ENCODE peak calls at places on chromosome 9, in eight cellular contexts. H is mesenteric fat pad; Z is HS-27A; D is stimulated activated naive CD8-positive, alpha-beta T cell treated with anti-CD3 and anti-CD28 coated beads, Interleukin-15, Interleukin-2, amounts not matched to agents 100 U/mL and 50 U/mL, for 24 hours; S is cardiac fibroblast; O is fibroblast of gingiva; P is HT1080; Y is Caki2. J is an unnamed sample.

GRCh38 chr9:32966036-32966435 is 35.4 kb downstream of the APTX start:
- DNase-seq in H (no peak), Z (no peak), D (no peak), S (no peak), O (no peak), P (no peak), Y (no peak), J (no peak)

GRCh38 chr9:132182609-132183073 is 20.8 kb downstream of the NTNG2 start:
- DNase-seq in H (no peak), Z (no peak), D (no peak), S (no peak), O (no peak), P (no peak), Y (no peak), J (peak)

GRCh38 chr9:8860925-8861324 is 1061.3 kb upstream of the DMAC1 start:
- DNase-seq in H (no peak), Z (no peak), D (no peak), S (peak), O (no peak), P (peak), Y (no peak), J (no peak)

GRCh38 chr9:105064248-105065118 is 136.5 kb upstream of the ABCA1 start:
- DNase-seq in H (peak), Z (peak), D (no peak), S (peak), O (peak), P (peak), Y (peak), J (peak)

GRCh38 chr9:121538221-121538620 is 38.6 kb upstream of the GGTA1 start:
- DNase-seq in H (no peak), Z (no peak), D (no peak), S (peak), O (no peak), P (no peak), Y (no peak), J (no peak)

GRCh38 chr9:127667127-127667844 is 39.5 kb upstream of the CFAP157 start:
- DNase-seq in H (no peak), Z (no peak), D (no peak), S (no peak), O (no peak), P (no peak), Y (no peak), J (no peak)

GRCh38 chr9:134655591-134656333 is 14.2 kb downstream of the COL5A1 start:
- DNase-seq in H (no peak), Z (no peak), D (no peak), S (no peak), O (no peak), P (no peak), Y (no peak), J (no peak)

GRCh38 chr9:68749579-68750159 is 44.6 kb downstream of the PIP5K1B start:
- DNase-seq in H (no peak), Z (no peak), D (no peak), S (no peak), O (no peak), P (no peak), Y (no peak), J (no peak)

GRCh38 chr9:14011799-14012560 is 302.0 kb downstream of the NFIB start:
- DNase-seq in H (no peak), Z (no peak), D (no peak), S (no peak), O (no peak), P (no peak), Y (no peak), J (no peak)

GRCh38 chr9:6214903-6215302 is 704 bp upstream of the IL33 start:
- DNase-seq in H (no peak), Z (no peak), D (no peak), S (peak), O (peak), P (no peak), Y (no peak), J (no peak)

GRCh38 chr9:11319477-11320060 is 706.8 kb upstream of the PTPRD start:
- DNase-seq in H (no peak), Z (no peak), D (no peak), S (peak), O (no peak), P (peak), Y (peak), J (no peak)

GRCh38 chr9:94097788-94098413 is 13.6 kb downstream of the PTPDC1 start:
- DNase-seq in H (no peak), Z (peak), D (no peak), S (peak), O (peak), P (peak), Y (no peak), J (peak)

GRCh38 chr9:115733736-115734135 is 419.9 kb upstream of the PAPPA start:
- DNase-seq in H (no peak), Z (no peak), D (no peak), S (peak), O (peak), P (no peak), Y (no peak), J (no peak)

GRCh38 chr9:113636165-113636564 is 172.6 kb downstream of the RGS3 start:
- DNase-seq in H (peak), Z (no peak), D (no peak), S (no peak), O (peak), P (no peak), Y (no peak), J (no peak)

GRCh38 chr9:115069771-115070170 is 48.2 kb downstream of the TNC start:
- DNase-seq in H (no peak), Z (no peak), D (no peak), S (no peak), O (no peak), P (no peak), Y (no peak), J (no peak)

GRCh38 chr9:8857330-8858249 is 1058.0 kb upstream of the DMAC1 start:
- DNase-seq in H (peak), Z (no peak), D (peak), S (peak), O (peak), P (peak), Y (peak), J (no peak)